ENCODE peak calls at places on chromosomes 3 and 15, in nine cellular contexts. G, Q, S, D, Y, B, X, J and L are unnamed samples.

GRCh38 chr3:127457746-127458145 is 132.8 kb downstream of the TPRA1 start:
- DNase-seq in Y (no peak), D (no peak), S (no peak), G (no peak), Q (no peak), X (no peak), B (no peak), J (no peak), L (no peak)

GRCh38 chr3:51668756-51669155 is 2.3 kb upstream of the TEX264 start:
- DNase-seq in D (no peak), Y (no peak), J (no peak), S (no peak), B (no peak), X (no peak), G (no peak), Q (no peak), L (no peak)

GRCh38 chr3:174524203-174524602 is 334.9 kb upstream of the NAALADL2 start:
- DNase-seq in S (no peak), Y (no peak), X (no peak), Q (no peak), J (no peak), B (no peak), D (no peak), G (no peak), L (no peak)

GRCh38 chr3:189320511-189320910 is 148.7 kb downstream of the TPRG1 start:
- DNase-seq in Y (no peak), J (no peak), X (no peak), D (no peak), G (no peak), Q (no peak), B (no peak), S (no peak), L (no peak)

GRCh38 chr3:197352382-197352781 is 54.0 kb upstream of the DLG1 start:
- DNase-seq in S (peak; percentile 28), Y (peak; percentile 70), J (no peak), D (peak; percentile 68), G (no peak), B (no peak), X (no peak), Q (no peak), L (no peak)

GRCh38 chr3:39639344-39640236 is 169.8 kb upstream of the MYRIP start:
- DNase-seq in Y (no peak), G (no peak), X (peak; percentile 19), J (no peak), B (peak; percentile 79), S (peak; percentile 91), D (peak; percentile 94), Q (no peak), L (no peak)

GRCh38 chr15:35669457-35670045 is 123.6 kb upstream of the DPH6 start:
- DNase-seq in S (no peak), Q (no peak), X (no peak), J (no peak), Y (no peak), G (no peak), B (no peak), D (no peak), L (no peak)

GRCh38 chr3:54251705-54252104 is 129.4 kb downstream of the CACNA2D3 start:
- DNase-seq in J (no peak), G (no peak), Y (no peak), Q (no peak), S (no peak), B (no peak), X (no peak), D (no peak), L (no peak)

GRCh38 chr15:89998141-89998661 is 2.9 kb upstream of the ZNF710 start:
- DNase-seq in B (no peak), S (peak; percentile 63), Y (no peak), D (peak; percentile 35), X (no peak), J (no peak), G (no peak), Q (no peak), L (no peak)

GRCh38 chr3:14322667-14323295 is 79.6 kb upstream of the SLC6A6 start:
- DNase-seq in S (no peak), G (no peak), B (no peak), X (no peak), Y (no peak), J (no peak), D (no peak), Q (no peak), L (no peak)

GRCh38 chr3:38590521-38590920 is 59.0 kb downstream of the SCN5A start:
- DNase-seq in B (no peak), X (no peak), J (no peak), Q (no peak), Y (no peak), S (no peak), D (no peak), G (no peak), L (peak; percentile 4)

GRCh38 chr15:89165677-89166076 is 55.7 kb downstream of the RLBP1 start:
- DNase-seq in Q (no peak), X (no peak), G (no peak), J (no peak), S (no peak), B (no peak), D (peak; percentile 43), Y (no peak), L (no peak)

GRCh38 chr15:99703603-99704443 is 29.4 kb downstream of the LYSMD4 start:
- DNase-seq in Q (no peak), G (peak; percentile 33), X (no peak), Y (no peak), J (no peak), B (peak; percentile 77), D (peak; percentile 91), S (peak; percentile 82), L (no peak)

GRCh38 chr15:90553248-90553745 is 23.6 kb downstream of the CRTC3 start:
- DNase-seq in B (peak; percentile 81), Q (no peak), J (no peak), G (no peak), D (peak; percentile 91), S (no peak), Y (no peak), X (no peak), L (no peak)

GRCh38 chr3:149736180-149737100 is 15.8 kb downstream of the COMMD2 start:
- DNase-seq in G (no peak), J (no peak), X (no peak), Y (no peak), B (no peak), S (peak; percentile 43), D (peak; percentile 65), Q (no peak), L (no peak)

GRCh38 chr15:79408041-79408440 is 24.1 kb upstream of the MINAR1 start:
- DNase-seq in Y (no peak), S (no peak), D (no peak), J (no peak), Q (no peak), X (no peak), B (no peak), G (no peak), L (no peak)

GRCh38 chr3:111669926-111670630 is 74.9 kb upstream of the ZBED2 start:
- DNase-seq in Q (no peak), X (no peak), B (no peak), S (no peak), D (peak; percentile 15), G (no peak), Y (no peak), J (no peak), L (no peak)

GRCh38 chr3:195239121-195239520 is 31.8 kb downstream of the XXYLT1 start:
- DNase-seq in G (no peak), Q (no peak), S (no peak), B (no peak), D (no peak), J (no peak), Y (no peak), X (no peak), L (no peak)

GRCh38 chr3:162354343-162354742 is 857.7 kb downstream of the OTOL1 start:
- DNase-seq in X (no peak), D (no peak), S (no peak), B (peak; percentile 55), J (no peak), G (no peak), Y (no peak), Q (no peak), L (no peak)

GRCh38 chr3:134462236-134463059 is 23.3 kb downstream of the ANAPC13 start:
- DNase-seq in J (no peak), Q (no peak), B (peak; percentile 61), D (peak; percentile 64), G (no peak), Y (no peak), S (no peak), X (no peak), L (no peak)

GRCh38 chr15:58505581-58505980 is 73.8 kb downstream of the LIPC start:
- DNase-seq in Y (no peak), Q (no peak), D (peak; percentile 37), B (no peak), S (peak; percentile 45), J (no peak), X (no peak), G (no peak), L (no peak)

GRCh38 chr3:42979044-42979962 is at the start of gene GASK1A:
- DNase-seq in Y (peak; percentile 52), Q (no peak), X (no peak), S (no peak), D (peak; percentile 15), J (no peak), B (no peak), G (peak; percentile 56), L (no peak)

GRCh38 chr15:67690936-67691335 is 134.4 kb upstream of the SKOR1 start:
- DNase-seq in D (peak; percentile 71), J (no peak), B (peak; percentile 16), G (no peak), Q (no peak), Y (no peak), X (no peak), S (no peak), L (no peak)

GRCh38 chr3:13550257-13550693 is 1.4 kb downstream of the FBLN2 start:
- DNase-seq in G (no peak), Q (no peak), X (no peak), B (no peak), J (no peak), Y (no peak), D (no peak), S (no peak), L (no peak)

GRCh38 chr15:40441736-40442531 is 1.2 kb downstream of the BAHD1 start:
- DNase-seq in S (no peak), J (no peak), X (no peak), G (peak; percentile 39), B (no peak), Y (no peak), D (no peak), Q (no peak), L (peak; percentile 37)

GRCh38 chr3:53140575-53141467 is 10.6 kb upstream of the RFT1 start:
- DNase-seq in J (no peak), Y (no peak), D (peak; percentile 68), S (no peak), G (no peak), Q (no peak), X (no peak), B (no peak), L (no peak)

GRCh38 chr15:57090460-57090859 is 172.0 kb downstream of the TCF12 start:
- DNase-seq in D (no peak), X (no peak), S (no peak), Y (no peak), Q (no peak), B (no peak), G (no peak), J (no peak), L (no peak)

GRCh38 chr3:188220097-188220788 is 66.3 kb downstream of the LPP start:
- DNase-seq in Y (no peak), B (no peak), Q (no peak), X (no peak), J (no peak), G (no peak), S (no peak), D (no peak), L (no peak)

GRCh38 chr3:186193534-186194450 is 84.9 kb upstream of the ETV5 start:
- DNase-seq in D (peak; percentile 13), J (no peak), S (no peak), X (no peak), G (peak; percentile 28), Y (peak; percentile 16), B (no peak), Q (no peak), L (no peak)

GRCh38 chr3:13069495-13069894 is 3.7 kb downstream of the IQSEC1 start:
- DNase-seq in S (no peak), D (no peak), G (no peak), Q (peak; percentile 16), J (peak; percentile 33), B (no peak), X (peak; percentile 19), Y (no peak), L (no peak)

GRCh38 chr15:47516576-47517371 is 200.5 kb upstream of the SEMA6D start:
- DNase-seq in J (no peak), B (no peak), Y (no peak), G (no peak), X (no peak), D (peak; percentile 32), Q (no peak), S (no peak), L (no peak)